ENCODE peak calls at places on chromosomes 13 and 19, in six cellular contexts. W is ovary, A is A549, X is esophagus muscularis mucosa, I is tibial nerve, G is stomach. B is an unnamed sample.
A peak's percentile ranks its signal among the peaks of the same experiment; 100 is the strongest.

GRCh38 chr13:37194428-37194861 is 89.0 kb upstream of the CSNK1A1L start:
- DNase-seq in G (no peak), W (no peak), A (no peak), I (no peak), X (no peak), B (no peak)

GRCh38 chr19:10339380-10339960 is at the start of gene ICAM3:
- DNase-seq in I (no peak), W (no peak), G (peak; percentile 36), X (no peak), A (no peak), B (no peak)

GRCh38 chr19:56821209-56821608 is 19.3 kb downstream of the PEG3 start:
- DNase-seq in W (no peak), X (peak; percentile 57), A (no peak), G (no peak), I (no peak), B (no peak)

GRCh38 chr13:41978007-41978406 is 17.1 kb upstream of the VWA8 start:
- DNase-seq in I (no peak), X (no peak), G (no peak), W (no peak), A (no peak), B (no peak)

GRCh38 chr19:14525729-14526128 is 3.7 kb upstream of the TECR start:
- DNase-seq in A (no peak), G (no peak), W (no peak), I (no peak), X (no peak), B (no peak)

GRCh38 chr19:4059931-4060620 is 6.6 kb downstream of the ZBTB7A start:
- DNase-seq in I (peak; percentile 51), W (peak; percentile 78), A (no peak), X (no peak), G (peak; percentile 73), B (no peak)

GRCh38 chr13:110541526-110541920 is 20.0 kb downstream of the RAB20 start:
- DNase-seq in W (no peak), A (no peak), I (no peak), G (peak; percentile 51), X (no peak), B (peak; percentile 25)

GRCh38 chr19:56217039-56217949 is 15.2 kb downstream of the ZSCAN5C start:
- DNase-seq in X (no peak), G (no peak), W (peak; percentile 38), I (no peak), A (no peak), B (peak; percentile 39)

GRCh38 chr13:100131863-100132574 is 43.1 kb downstream of the PCCA start:
- DNase-seq in I (no peak), W (no peak), X (no peak), A (peak; percentile 77), G (no peak), B (peak; percentile 23)

GRCh38 chr13:24115671-24116070 is 44.8 kb upstream of the SPATA13 start:
- DNase-seq in G (no peak), W (no peak), I (no peak), A (no peak), X (no peak), B (no peak)

GRCh38 chr13:23754506-23754905 is 134.7 kb downstream of the MIPEP start:
- DNase-seq in I (no peak), W (peak; percentile 53), X (no peak), G (no peak), A (no peak), B (no peak)

GRCh38 chr13:42762917-42763316 is 18.5 kb upstream of the FAM216B start:
- DNase-seq in A (no peak), I (no peak), G (no peak), W (no peak), X (no peak), B (no peak)

GRCh38 chr19:3881272-3882040 is 971 bp downstream of the ATCAY start:
- DNase-seq in G (no peak), I (no peak), W (no peak), X (no peak), A (no peak), B (peak; percentile 81)

GRCh38 chr19:3658823-3659745 is 32.5 kb upstream of the CACTIN start:
- DNase-seq in I (no peak), G (no peak), A (no peak), W (no peak), X (no peak), B (no peak)

GRCh38 chr19:3725640-3726310 is 17.6 kb downstream of the TJP3 start:
- DNase-seq in A (no peak), W (no peak), I (no peak), X (no peak), G (peak; percentile 95), B (peak; percentile 39)

GRCh38 chr19:30665449-30665848 is 293.3 kb downstream of the ZNF536 start:
- DNase-seq in G (no peak), I (no peak), X (no peak), W (no peak), A (no peak), B (no peak)

GRCh38 chr13:88456155-88456554 is 785.0 kb downstream of the SLITRK5 start:
- DNase-seq in W (no peak), A (no peak), X (no peak), G (no peak), I (no peak), B (no peak)

GRCh38 chr19:45200614-45201013 is 22.0 kb downstream of the BLOC1S3 start:
- DNase-seq in X (no peak), I (peak; percentile 22), W (no peak), G (peak; percentile 33), A (no peak), B (no peak)

GRCh38 chr13:113879506-113880360 is 15.9 kb upstream of the GAS6 start:
- DNase-seq in A (no peak), I (no peak), G (no peak), W (no peak), X (peak; percentile 87), B (no peak)

GRCh38 chr19:17950310-17951150 is 16.4 kb upstream of the KCNN1 start:
- DNase-seq in I (no peak), A (no peak), G (no peak), W (no peak), X (no peak), B (no peak)

GRCh38 chr19:7113233-7113632 is 43.7 kb downstream of the ZNF557 start:
- DNase-seq in X (no peak), I (no peak), G (no peak), W (no peak), A (no peak), B (no peak)

GRCh38 chr13:42011601-42012401 is 36.6 kb upstream of the DGKH start:
- DNase-seq in W (peak; percentile 35), A (no peak), G (peak; percentile 28), I (no peak), X (peak; percentile 85), B (no peak)

GRCh38 chr19:16067205-16067938 is 8.9 kb upstream of the TPM4 start:
- DNase-seq in X (no peak), G (peak; percentile 91), A (no peak), W (peak; percentile 88), I (no peak), B (no peak)

GRCh38 chr13:101572456-101572855 is 120.0 kb downstream of the ITGBL1 start:
- DNase-seq in W (no peak), G (no peak), A (no peak), I (no peak), X (no peak), B (no peak)

GRCh38 chr13:97367016-97367415 is 67.0 kb upstream of the RAP2A start:
- DNase-seq in X (no peak), I (no peak), A (no peak), G (no peak), W (no peak), B (no peak)

GRCh38 chr13:97367427-97367826 is 66.5 kb upstream of the RAP2A start:
- DNase-seq in A (no peak), G (no peak), W (no peak), I (no peak), X (no peak), B (no peak)

GRCh38 chr13:97371486-97372109 is 62.4 kb upstream of the RAP2A start:
- DNase-seq in W (no peak), X (no peak), G (no peak), I (no peak), A (no peak), B (no peak)

GRCh38 chr13:97369269-97369893 is 64.6 kb upstream of the RAP2A start:
- DNase-seq in A (no peak), W (no peak), X (no peak), I (no peak), G (no peak), B (no peak)

GRCh38 chr13:97372929-97373328 is 61.0 kb upstream of the RAP2A start:
- DNase-seq in I (no peak), W (no peak), X (no peak), A (no peak), G (no peak), B (no peak)
- TF ChIP-seq CTCF in I (no peak), W (no peak), X (no peak), A (no peak), G (no peak), B (no peak)

GRCh38 chr13:33111414-33112110 is 95.3 kb downstream of the KL start:
- DNase-seq in A (no peak), X (no peak), I (no peak), G (no peak), W (no peak), B (no peak)
- TF ChIP-seq EP300 in A (no peak), X (no peak), I (no peak), G (no peak), W (no peak), B (no peak)

GRCh38 chr19:36573948-36574726 is 1.0 kb upstream of the ZNF529 start:
- DNase-seq in W (no peak), I (no peak), A (no peak), X (no peak), G (peak; percentile 26), B (no peak)

GRCh38 chr19:36572593-36573019 is 486 bp downstream of the ZNF529 start:
- DNase-seq in G (no peak), W (no peak), A (no peak), I (no peak), X (no peak), B (no peak)

GRCh38 chr19:36574762-36575161 is 1.7 kb upstream of the ZNF529 start:
- DNase-seq in W (no peak), G (no peak), I (no peak), A (no peak), X (no peak), B (no peak)

GRCh38 chr19:36577271-36577996 is 4.3 kb upstream of the ZNF529 start:
- DNase-seq in G (no peak), W (no peak), I (no peak), X (no peak), A (no peak), B (no peak)

GRCh38 chr19:36573020-36573947 is at the start of gene ZNF529:
- DNase-seq in A (peak; percentile 93), G (peak; percentile 90), X (peak; percentile 98), I (peak; percentile 92), W (peak; percentile 89), B (peak; percentile 94)
- TF ChIP-seq CTCF in A (no peak), G (no peak), X (no peak), I (no peak), W (no peak), B (no peak)

DNA sequence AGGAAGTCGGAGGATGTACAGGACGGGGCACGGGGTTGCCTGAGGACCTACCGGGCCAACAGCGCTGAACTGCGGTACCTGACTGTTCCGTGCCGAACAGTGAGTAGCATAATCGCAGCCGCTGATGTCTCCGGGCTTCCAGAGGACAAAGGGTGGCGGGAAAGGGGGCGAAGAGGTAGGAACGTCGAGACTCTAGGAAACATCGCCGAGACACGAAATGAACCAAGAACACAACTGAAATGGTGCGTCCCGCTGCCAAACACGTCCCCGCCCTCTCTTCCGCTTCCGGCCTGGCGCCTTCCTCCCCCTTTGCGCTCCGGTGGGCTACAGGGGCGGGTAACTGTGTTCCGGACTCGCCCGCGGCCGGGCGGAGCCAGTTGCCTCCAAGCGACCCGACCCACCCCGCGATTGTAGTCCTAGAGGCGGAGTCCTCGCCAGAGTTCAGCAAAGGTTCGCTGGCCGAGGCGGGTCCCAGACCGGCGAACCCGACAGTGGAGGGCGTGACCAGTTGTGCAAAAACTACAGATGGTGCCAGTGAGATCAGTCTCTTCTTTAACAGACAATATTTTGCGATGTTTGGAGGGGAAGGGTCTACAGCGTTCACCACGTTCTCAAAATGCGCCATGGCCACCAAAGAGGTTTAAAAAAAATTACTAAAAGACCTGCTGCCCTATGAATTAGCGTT is at the start of gene MRPS31:
- DNase-seq in G (peak; percentile 96), X (peak; percentile 99), I (peak; percentile 87), W (peak; percentile 95), A (peak; percentile 72), B (peak; percentile 94)
- TF ChIP-seq EP300 in G (peak; percentile 48), X (no peak), I (no peak), W (no peak), A (no peak), B (no peak)